ENCODE peak calls at places on chromosomes 3 and 15, in five cellular contexts. I is tibial nerve, M is OCI-LY7, C is heart left ventricle, K is uterus. U is an unnamed sample.

GRCh38 chr15:90221251-90221900 is 12.4 kb downstream of the CIB1 start:
- DNase-seq in I (peak), K (peak), M (peak), C (peak), U (peak)

GRCh38 chr15:78415284-78415683 is 22.7 kb upstream of the IREB2 start:
- DNase-seq in M (no peak), I (no peak), C (no peak), K (no peak), U (no peak)

GRCh38 chr3:113141543-113141942 is 69.8 kb upstream of the BOC start:
- DNase-seq in I (no peak), K (no peak), M (no peak), C (no peak), U (no peak)

GRCh38 chr15:96896766-96897165 is 566.3 kb downstream of the NR2F2 start:
- DNase-seq in M (no peak), I (no peak), C (no peak), K (no peak), U (no peak)

GRCh38 chr3:115518100-115518852 is 105.0 kb upstream of the GAP43 start:
- DNase-seq in I (no peak), C (peak), K (peak), M (no peak), U (peak)

GRCh38 chr15:39794970-39795369 is 12.3 kb upstream of the FSIP1 start:
- DNase-seq in M (no peak), K (no peak), I (no peak), C (no peak), U (no peak)

GRCh38 chr3:165193392-165194268 is 2.6 kb downstream of the SLITRK3 start:
- DNase-seq in M (no peak), C (no peak), I (no peak), K (no peak), U (no peak)

GRCh38 chr3:30747771-30748281 is 141.4 kb downstream of the TGFBR2 start:
- DNase-seq in C (no peak), I (no peak), K (no peak), M (peak), U (no peak)

GRCh38 chr3:157091096-157091833 is 68.7 kb downstream of the CCNL1 start:
- DNase-seq in M (no peak), K (no peak), C (no peak), I (no peak), U (no peak)

GRCh38 chr3:111862415-111862814 is 3.4 kb downstream of the PHLDB2 start:
- DNase-seq in M (no peak), K (no peak), I (no peak), C (no peak), U (no peak)
- H3K27ac ChIP-seq in M (no peak), K (peak), I (peak), C (peak), U (peak)

DNA sequence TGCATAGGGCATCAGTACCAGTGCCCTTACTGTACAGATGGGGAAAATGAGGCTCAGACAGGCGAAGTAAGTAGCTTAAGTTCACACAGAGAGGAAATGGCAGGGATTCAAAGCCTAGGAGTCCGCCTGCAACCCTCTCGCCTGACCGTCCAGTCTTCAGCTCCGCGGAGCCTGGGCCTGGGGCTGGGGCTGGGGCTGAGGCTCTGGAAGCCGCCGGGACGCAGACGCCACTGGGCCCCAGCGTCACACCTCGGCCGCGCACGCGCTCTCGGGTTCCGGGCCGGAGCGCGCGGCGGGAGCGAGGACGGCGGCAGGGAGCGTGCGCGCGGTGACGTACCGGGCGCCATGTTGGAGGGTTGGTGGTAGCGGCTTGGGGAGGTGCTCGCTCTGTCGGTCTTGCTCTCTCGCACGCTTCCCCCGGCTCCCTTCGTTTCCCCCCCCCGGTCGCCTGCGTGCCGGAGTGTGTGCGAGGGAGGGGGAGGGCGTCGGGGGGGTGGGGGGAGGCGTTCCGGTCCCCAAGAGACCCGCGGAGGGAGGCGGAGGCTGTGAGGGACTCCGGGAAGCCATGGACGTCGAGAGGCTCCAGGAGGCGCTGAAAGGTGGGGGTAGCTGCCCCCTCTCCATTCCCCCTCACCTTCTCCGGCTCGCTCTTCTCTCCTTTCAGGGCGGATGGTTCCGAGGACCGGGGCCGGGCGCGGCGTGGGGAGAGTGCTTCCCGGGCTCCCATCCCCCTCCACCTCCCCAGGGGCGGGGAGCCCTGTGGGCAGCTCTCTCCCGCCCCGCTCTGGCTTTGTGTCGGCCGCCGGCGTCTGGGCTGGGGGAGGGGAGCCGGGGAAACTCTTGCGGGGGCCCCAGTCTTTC is at the start of gene PPP4R2:
- DNase-seq in C (peak), K (peak), M (peak), I (peak), U (peak)
- TF ChIP-seq CTCF in C (no peak), K (peak), M (no peak), I (no peak), U (no peak)

DNA sequence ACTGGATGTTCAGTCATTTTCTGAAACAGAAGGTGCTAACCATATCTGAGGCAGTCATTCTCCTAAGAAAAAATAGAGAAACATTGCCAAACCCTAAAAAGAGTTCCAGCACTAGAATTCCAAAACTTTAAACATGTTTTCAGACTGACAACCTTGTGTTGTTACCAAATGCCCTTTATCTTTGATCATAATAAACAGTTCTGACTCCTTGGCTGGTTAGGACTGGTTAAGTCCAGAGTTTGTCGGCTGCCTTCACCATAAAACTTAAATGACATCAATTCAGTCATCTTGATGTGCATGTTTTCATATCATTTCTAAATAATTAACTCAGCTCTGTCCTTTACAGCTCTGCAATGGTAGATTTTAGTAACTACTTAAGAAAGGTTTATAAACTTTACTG is 68.0 kb downstream of the COL8A1 start:
- DNase-seq in K (no peak), C (no peak), M (no peak), I (no peak), U (no peak)
- H3K27ac ChIP-seq in K (no peak), C (no peak), M (no peak), I (peak), U (no peak)

GRCh38 chr15:60005352-60006202 is 1.5 kb downstream of the FOXB1 start:
- DNase-seq in I (no peak), C (no peak), K (no peak), M (no peak), U (no peak)

GRCh38 chr15:60004019-60004845 is at the start of gene FOXB1:
- DNase-seq in M (no peak), K (no peak), I (no peak), C (no peak), U (no peak)

GRCh38 chr15:60006808-60007346 is 2.8 kb downstream of the FOXB1 start:
- DNase-seq in C (no peak), M (no peak), I (no peak), K (no peak), U (no peak)

GRCh38 chr15:60004846-60005351 is 788 bp downstream of the FOXB1 start:
- DNase-seq in K (no peak), C (no peak), M (no peak), I (no peak), U (no peak)

GRCh38 chr15:60006203-60006782 is 2.2 kb downstream of the FOXB1 start:
- DNase-seq in C (no peak), M (no peak), I (no peak), K (no peak), U (no peak)
- TF ChIP-seq CTCF in C (no peak), M (no peak), I (no peak), K (no peak), U (no peak)

GRCh38 chr15:31024330-31024729 is 32.9 kb upstream of the MTMR10 start:
- DNase-seq in M (no peak), K (no peak), C (no peak), I (no peak), U (no peak)

GRCh38 chr15:31020542-31020941 is 29.1 kb upstream of the MTMR10 start:
- DNase-seq in I (no peak), C (no peak), M (no peak), K (no peak), U (no peak)

GRCh38 chr15:31023841-31024240 is 32.4 kb upstream of the MTMR10 start:
- DNase-seq in I (no peak), C (no peak), M (no peak), K (no peak), U (no peak)

GRCh38 chr15:31019986-31020385 is 28.6 kb upstream of the MTMR10 start:
- DNase-seq in I (no peak), M (no peak), K (no peak), C (no peak), U (no peak)

DNA sequence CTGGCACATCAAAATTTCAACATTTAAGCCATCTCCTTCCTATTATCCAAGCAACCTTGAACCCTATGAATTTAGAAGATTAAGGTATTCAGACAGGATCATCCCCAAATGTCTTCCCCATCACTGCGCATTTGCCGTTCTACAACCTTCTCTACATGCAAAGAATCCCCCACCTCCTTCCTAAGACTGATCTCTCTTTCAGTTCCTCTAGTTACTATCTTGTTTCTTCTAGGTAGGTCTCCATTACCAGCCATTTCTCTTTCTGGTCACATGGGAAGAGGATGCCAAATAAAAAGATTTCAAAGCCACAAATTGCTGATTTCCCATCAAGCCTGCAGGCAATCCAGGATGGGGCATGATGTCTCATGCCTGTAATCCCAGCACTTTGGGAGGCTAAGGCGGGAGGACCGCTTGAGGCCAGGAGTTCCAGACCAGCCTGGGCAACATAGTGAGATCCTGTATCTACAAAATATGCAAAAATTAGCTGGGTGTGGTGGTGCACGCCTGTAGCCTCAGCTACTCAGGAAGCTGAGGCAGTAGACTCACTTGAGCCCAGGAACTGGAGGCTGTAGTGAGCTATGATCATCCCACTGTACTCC is 29.7 kb upstream of the MTMR10 start:
- DNase-seq in K (no peak), C (no peak), M (no peak), I (no peak), U (no peak)
- H3K27ac ChIP-seq in K (no peak), C (no peak), M (no peak), I (no peak), U (no peak)

GRCh38 chr3:135788978-135789377 is 176.6 kb upstream of the PPP2R3A start:
- DNase-seq in K (no peak), I (no peak), M (no peak), C (no peak), U (no peak)

DNA sequence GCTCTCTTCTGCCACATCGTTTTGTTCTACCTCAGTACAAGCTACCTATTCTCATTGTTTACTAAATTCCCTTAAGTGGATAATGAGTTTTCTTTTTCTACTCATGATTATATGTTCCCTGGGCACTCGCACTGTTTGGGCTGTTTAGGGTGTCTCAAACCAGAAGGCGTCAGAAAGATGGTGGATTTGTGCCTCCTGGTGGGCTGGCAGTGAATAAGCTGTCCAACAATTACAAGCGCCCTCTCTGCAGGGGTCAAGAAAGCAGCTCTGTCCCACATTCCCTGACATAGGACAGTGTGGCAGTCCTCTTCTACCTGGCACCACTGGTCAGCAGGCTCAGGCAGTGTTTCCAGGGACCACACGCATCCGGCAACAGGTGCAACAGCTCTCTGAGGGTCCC is 173.4 kb upstream of the PPP2R3A start:
- DNase-seq in I (no peak), K (no peak), C (no peak), M (no peak), U (no peak)
- TF ChIP-seq CTCF in I (no peak), K (no peak), C (no peak), M (no peak), U (no peak)

DNA sequence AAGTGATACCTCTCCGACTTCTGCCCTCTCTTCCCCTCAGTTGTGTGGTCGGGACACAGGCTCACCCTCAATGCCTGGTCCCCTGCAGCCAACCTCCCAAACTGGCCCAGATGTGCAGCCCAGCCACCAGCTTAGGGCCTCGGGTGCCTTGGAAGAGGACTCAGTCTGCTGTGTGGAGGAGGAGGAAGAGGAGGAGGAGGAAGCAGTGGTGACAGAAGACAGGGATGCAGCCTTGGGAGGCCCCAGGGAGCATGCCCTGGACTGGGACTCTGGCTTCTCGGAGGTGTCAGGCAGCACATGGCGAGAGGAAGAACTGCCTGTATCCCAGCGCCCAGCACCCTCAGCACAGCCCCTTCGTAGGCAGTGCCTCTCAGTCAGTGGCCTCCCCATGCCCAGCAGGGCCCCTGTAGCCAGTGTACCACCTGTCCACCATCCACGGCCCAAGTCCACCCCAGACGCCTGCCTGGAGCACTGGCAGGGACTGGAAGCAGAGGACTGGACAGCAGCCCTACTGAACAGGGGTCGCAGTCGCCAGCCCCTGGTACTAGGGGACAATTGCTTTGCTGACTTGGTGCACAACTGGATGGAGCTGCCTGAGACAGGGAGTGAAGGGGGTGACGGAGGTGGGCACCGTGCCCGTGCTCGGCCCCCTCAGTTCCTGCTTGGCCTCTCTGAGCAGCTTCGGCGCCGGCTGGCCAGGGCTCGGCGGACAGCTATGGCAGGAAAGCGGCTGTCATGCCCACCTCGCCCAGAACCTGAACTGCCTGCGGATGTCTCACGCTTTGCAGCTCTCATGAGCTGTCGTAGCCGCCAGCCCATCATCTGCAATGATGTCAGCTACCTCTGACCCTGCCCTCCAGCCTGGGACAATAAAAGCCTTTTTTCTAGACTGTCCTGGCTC is 1.3 kb downstream of the INKA1 start:
- DNase-seq in M (no peak), C (peak), I (no peak), K (peak), U (no peak)
- H3K27ac ChIP-seq in M (peak), C (peak), I (peak), K (peak), U (peak)

GRCh38 chr3:107241217-107241616 is 136.0 kb upstream of the CCDC54 start:
- DNase-seq in C (peak), M (peak), K (peak), I (no peak), U (no peak)
- TF ChIP-seq CTCF in C (no peak), M (no peak), K (no peak), I (no peak), U (peak)